ENCODE peak calls at places on chromosomes 6 and 20, in nine cellular contexts. A, X, B, E, H, S, Z, L and T are unnamed samples. For H3K4me1, the result is how much of the 10 kb centered on the place peaks cover.

GRCh38 chr6:137873273-137873762 is 6.3 kb downstream of the TNFAIP3 start:
- DNase-seq in A (peak), X (peak), B (peak), E (no peak), H (peak), S (peak), Z (peak), L (peak), T (peak)

GRCh38 chr6:125839471-125839870 is 48.7 kb downstream of the NCOA7 start:
- DNase-seq in A (no peak), X (no peak), B (no peak), E (no peak), H (no peak), S (no peak), Z (no peak), L (no peak), T (no peak)

GRCh38 chr6:134345780-134346179 is 27.9 kb upstream of the SGK1 start:
- DNase-seq in A (no peak), X (peak), B (no peak), E (no peak), H (no peak), S (no peak), Z (no peak), L (peak), T (no peak)

GRCh38 chr6:116764557-116764960 is 960 bp downstream of the FAM162B start:
- DNase-seq in A (no peak), X (no peak), B (no peak), E (no peak), H (no peak), S (no peak), Z (no peak), L (peak), T (no peak)

GRCh38 chr6:98124176-98124575 is 710.2 kb upstream of the POU3F2 start:
- DNase-seq in A (no peak), X (no peak), B (peak), E (no peak), H (peak), S (no peak), Z (no peak), L (no peak), T (no peak)

GRCh38 chr6:147507162-147508072 is 1.1 kb upstream of the SAMD5 start:
- DNase-seq in A (peak), X (no peak), B (peak), E (no peak), H (peak), S (peak), Z (no peak), L (peak), T (peak)

GRCh38 chr6:33313709-33314514 is at the start of gene TAPBP:
- DNase-seq in A (peak), X (peak), B (peak), E (peak), H (peak), S (peak), Z (peak), L (peak), T (peak)

GRCh38 chr6:37647765-37648085 is 50.0 kb downstream of the MDGA1 start:
- DNase-seq in A (no peak), X (no peak), B (no peak), E (no peak), H (no peak), S (no peak), Z (no peak), L (no peak), T (no peak)

GRCh38 chr6:3031857-3032256 is 32.2 kb downstream of the NQO2 start:
- DNase-seq in A (no peak), X (no peak), B (no peak), E (peak), H (no peak), S (no peak), Z (no peak), L (no peak), T (no peak)

GRCh38 chr6:7727150-7727950 is 1.5 kb downstream of the BMP6 start:
- DNase-seq in A (no peak), X (no peak), B (peak), E (peak), H (peak), S (no peak), Z (no peak), L (no peak), T (no peak)

GRCh38 chr6:28215425-28215824 is 9.7 kb upstream of the ZSCAN9 start:
- DNase-seq in A (no peak), X (no peak), B (peak), E (no peak), H (no peak), S (no peak), Z (no peak), L (no peak), T (no peak)

GRCh38 chr6:148471624-148472494 is 129.2 kb downstream of the SASH1 start:
- DNase-seq in A (no peak), X (no peak), B (peak), E (no peak), H (no peak), S (no peak), Z (no peak), L (no peak), T (no peak)

DNA sequence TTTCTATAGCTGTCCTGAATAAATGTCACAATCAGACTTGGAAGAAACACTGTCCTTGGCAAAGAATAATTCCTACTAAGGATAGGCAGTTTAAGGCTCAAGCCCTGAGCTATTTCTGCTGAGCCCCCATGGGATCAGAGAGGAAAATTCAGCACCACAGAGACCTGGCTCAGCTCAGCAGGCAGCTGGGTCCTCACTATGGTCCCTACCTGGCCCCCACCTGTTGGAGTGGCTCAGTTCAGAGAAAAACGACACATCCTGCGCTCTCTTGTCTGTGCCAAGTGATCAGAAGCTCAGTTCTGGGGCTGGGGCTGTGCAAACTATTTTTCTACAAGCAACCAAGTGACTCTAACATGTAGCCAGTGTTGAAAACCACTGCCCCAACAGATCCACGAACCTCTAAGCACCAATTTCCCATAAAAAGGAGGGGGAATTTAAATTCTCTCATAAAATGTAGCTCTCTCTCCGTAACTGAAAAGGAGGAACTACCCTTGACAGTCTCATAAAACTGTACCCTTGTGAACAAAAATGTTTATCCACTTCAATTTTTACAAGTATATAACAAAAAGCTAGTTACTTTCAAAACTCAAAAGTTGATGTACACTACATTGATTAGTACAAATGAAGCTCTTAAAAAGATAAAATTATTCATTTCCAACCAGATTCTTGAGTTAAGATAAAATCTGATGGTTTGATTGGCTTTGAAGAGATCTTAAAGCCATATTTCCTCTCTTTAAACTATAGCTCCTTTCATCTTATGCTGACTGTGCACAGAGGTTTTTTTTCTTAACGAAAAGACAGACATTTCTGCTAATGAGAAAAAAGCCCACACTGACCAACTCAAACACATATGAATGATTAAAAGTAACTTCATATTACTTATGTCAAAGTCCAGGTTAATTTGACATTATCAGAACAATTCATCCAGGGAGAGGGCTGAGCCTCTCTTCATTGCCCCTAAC is 52.0 kb downstream of the KIF13A start:
- DNase-seq in A (no peak), X (no peak), B (no peak), E (no peak), H (no peak), S (no peak), Z (no peak), L (no peak), T (no peak)
- H3K4me3 ChIP-seq in A (no peak), X (no peak), B (no peak), E (no peak), H (no peak), S (no peak), Z (no peak), L (no peak), T (no peak)

GRCh38 chr20:4160761-4161305 is 145.5 kb upstream of the RNF24 start:
- DNase-seq in A (no peak), X (no peak), B (no peak), E (peak), H (peak), S (peak), Z (peak), L (peak), T (peak)

GRCh38 chr20:4159765-4160490 is 144.6 kb upstream of the RNF24 start:
- DNase-seq in A (no peak), X (no peak), B (no peak), E (no peak), H (no peak), S (peak), Z (no peak), L (no peak), T (peak)

GRCh38 chr20:4164246-4164645 is 148.9 kb upstream of the RNF24 start:
- DNase-seq in A (no peak), X (no peak), B (no peak), E (no peak), H (no peak), S (no peak), Z (no peak), L (no peak), T (no peak)

GRCh38 chr20:4162766-4163165 is 147.4 kb upstream of the RNF24 start:
- DNase-seq in A (no peak), X (no peak), B (no peak), E (no peak), H (no peak), S (peak), Z (no peak), L (no peak), T (peak)

GRCh38 chr20:4161447-4162251 is 146.3 kb upstream of the RNF24 start:
- DNase-seq in A (no peak), X (peak), B (no peak), E (peak), H (peak), S (peak), Z (no peak), L (no peak), T (peak)
- H3K4me1 ChIP-seq in A (under half), X (under half), B (under half), E (under half), H (under half), S (under half), Z (under half), L (under half), T (under half)

GRCh38 chr6:167858086-167858591 is 31.4 kb downstream of the AFDN start:
- DNase-seq in A (no peak), X (no peak), B (peak), E (no peak), H (no peak), S (no peak), Z (no peak), L (no peak), T (no peak)
- H3K4me3 ChIP-seq in A (no peak), X (no peak), B (no peak), E (no peak), H (no peak), S (no peak), Z (no peak), L (no peak), T (no peak)

GRCh38 chr6:110652520-110652919 is 162.7 kb downstream of the CDK19 start:
- DNase-seq in A (no peak), X (no peak), B (peak), E (no peak), H (no peak), S (no peak), Z (no peak), L (no peak), T (no peak)
- H3K4me1 ChIP-seq in A (under half), X (under half), B (under half), E (under half), H (under half), S (under half), Z (under half), L (under half), T (under half)

GRCh38 chr20:41386502-41387427 is 20.1 kb upstream of the EMILIN3 start:
- DNase-seq in A (no peak), X (no peak), B (peak), E (no peak), H (no peak), S (no peak), Z (peak), L (peak), T (no peak)
- H3K4me3 ChIP-seq in A (no peak), X (no peak), B (no peak), E (no peak), H (no peak), S (no peak), Z (no peak), L (no peak), T (no peak)

GRCh38 chr6:13261464-13261994 is 66.8 kb downstream of the TBC1D7 start:
- DNase-seq in A (no peak), X (no peak), B (no peak), E (peak), H (no peak), S (no peak), Z (no peak), L (no peak), T (no peak)
- H3K4me1 ChIP-seq in A (under half), X (under half), B (under half), E (half or more), H (under half), S (under half), Z (under half), L (under half), T (under half)

GRCh38 chr6:108618623-108619152 is 58.0 kb downstream of the FOXO3 start:
- DNase-seq in A (no peak), X (no peak), B (no peak), E (no peak), H (no peak), S (no peak), Z (no peak), L (no peak), T (no peak)
- H3K4me3 ChIP-seq in A (no peak), X (no peak), B (no peak), E (peak), H (no peak), S (no peak), Z (no peak), L (no peak), T (no peak)

GRCh38 chr6:106254636-106255035 is 70.9 kb downstream of the ATG5 start:
- DNase-seq in A (no peak), X (no peak), B (peak), E (no peak), H (peak), S (no peak), Z (no peak), L (no peak), T (no peak)

GRCh38 chr6:106255306-106255705 is 70.3 kb downstream of the ATG5 start:
- DNase-seq in A (no peak), X (no peak), B (peak), E (no peak), H (no peak), S (no peak), Z (no peak), L (no peak), T (no peak)

GRCh38 chr6:106256201-106256968 is 69.2 kb downstream of the ATG5 start:
- DNase-seq in A (no peak), X (no peak), B (peak), E (no peak), H (peak), S (no peak), Z (no peak), L (no peak), T (no peak)

GRCh38 chr6:106253194-106253593 is 72.4 kb downstream of the ATG5 start:
- DNase-seq in A (no peak), X (no peak), B (peak), E (no peak), H (peak), S (no peak), Z (no peak), L (no peak), T (no peak)

DNA sequence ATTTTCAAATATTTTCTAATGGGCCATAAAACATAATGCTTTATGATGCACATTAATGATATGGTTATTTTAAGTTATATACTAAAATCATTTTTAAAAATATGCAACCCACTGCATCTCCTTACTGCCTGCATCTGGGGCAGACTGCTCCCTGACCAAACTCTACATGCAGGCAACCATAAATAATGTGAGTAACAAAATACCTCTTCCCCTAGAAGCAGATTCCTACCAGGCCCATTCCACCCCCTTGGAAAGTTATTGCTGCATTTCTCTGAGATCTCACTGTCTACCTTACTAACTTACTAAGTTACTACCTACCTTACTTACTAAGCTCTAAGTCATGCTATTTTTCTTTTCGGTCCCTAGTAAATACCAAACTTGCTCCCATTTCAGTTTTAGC is 71.8 kb downstream of the ATG5 start:
- DNase-seq in A (no peak), X (no peak), B (peak), E (no peak), H (peak), S (no peak), Z (no peak), L (no peak), T (no peak)
- H3K4me1 ChIP-seq in A (under half), X (under half), B (half or more), E (under half), H (half or more), S (under half), Z (under half), L (under half), T (under half)

GRCh38 chr20:53579581-53580375 is 13.9 kb downstream of the ZNF217 start:
- DNase-seq in A (peak), X (no peak), B (peak), E (no peak), H (peak), S (no peak), Z (no peak), L (no peak), T (no peak)

GRCh38 chr20:53579266-53579580 is 14.4 kb downstream of the ZNF217 start:
- DNase-seq in A (peak), X (no peak), B (no peak), E (no peak), H (no peak), S (no peak), Z (no peak), L (no peak), T (no peak)

GRCh38 chr20:53581444-53582311 is 12.0 kb downstream of the ZNF217 start:
- DNase-seq in A (no peak), X (no peak), B (no peak), E (peak), H (peak), S (no peak), Z (no peak), L (no peak), T (peak)

GRCh38 chr20:53578492-53579222 is 15.0 kb downstream of the ZNF217 start:
- DNase-seq in A (peak), X (no peak), B (peak), E (peak), H (peak), S (no peak), Z (no peak), L (peak), T (no peak)

GRCh38 chr20:53580376-53581111 is 13.1 kb downstream of the ZNF217 start:
- DNase-seq in A (no peak), X (no peak), B (peak), E (no peak), H (peak), S (no peak), Z (no peak), L (no peak), T (no peak)
- H3K4me3 ChIP-seq in A (no peak), X (no peak), B (peak), E (peak), H (peak), S (peak), Z (no peak), L (no peak), T (peak)

GRCh38 chr6:31738048-31738979 is 1.5 kb upstream of the MSH5 start:
- DNase-seq in A (peak), X (peak), B (peak), E (peak), H (peak), S (peak), Z (no peak), L (peak), T (peak)

GRCh38 chr6:31736768-31737314 is 511 bp upstream of the CLIC1 start:
- DNase-seq in A (peak), X (no peak), B (peak), E (no peak), H (no peak), S (peak), Z (no peak), L (no peak), T (no peak)

GRCh38 chr6:31739639-31740396 is at the start of gene MSH5:
- DNase-seq in A (peak), X (peak), B (peak), E (peak), H (peak), S (peak), Z (peak), L (peak), T (peak)

GRCh38 chr6:31736026-31736767 is at the start of gene CLIC1:
- DNase-seq in A (peak), X (peak), B (peak), E (peak), H (peak), S (peak), Z (peak), L (peak), T (peak)

GRCh38 chr6:31737315-31738047 is 1.2 kb upstream of the CLIC1 start:
- DNase-seq in A (no peak), X (no peak), B (no peak), E (no peak), H (no peak), S (no peak), Z (no peak), L (no peak), T (no peak)
- H3K4me1 ChIP-seq in A (under half), X (under half), B (under half), E (under half), H (half or more), S (under half), Z (under half), L (half or more), T (under half)